ENCODE peak calls at places on chromosome 13, in nine cellular contexts. H, K, S, Z, I, C, Y, U and G are unnamed samples.

GRCh38 chr13:93226623-93227279 is at the start of gene GPC6:
- DNase-seq in Y (peak), I (no peak), U (no peak), Z (peak), H (peak), S (peak), C (no peak), K (peak), G (no peak)

GRCh38 chr13:59665736-59666135 is 498.0 kb downstream of the DIAPH3 start:
- DNase-seq in I (no peak), Z (no peak), S (no peak), Y (no peak), K (no peak), U (no peak), H (no peak), C (no peak), G (no peak)

GRCh38 chr13:46315036-46315435 is 72.0 kb downstream of the RUBCNL start:
- DNase-seq in S (no peak), Y (no peak), Z (no peak), H (no peak), U (no peak), I (no peak), C (no peak), K (no peak), G (no peak)

GRCh38 chr13:22403144-22403543 is 732.3 kb downstream of the FGF9 start:
- DNase-seq in S (no peak), H (no peak), K (no peak), I (no peak), C (no peak), Y (no peak), U (no peak), Z (no peak), G (no peak)

GRCh38 chr13:68199271-68199670 is 969.1 kb upstream of the PCDH9 start:
- DNase-seq in I (no peak), Z (no peak), S (no peak), Y (no peak), C (no peak), U (no peak), H (no peak), K (no peak), G (no peak)

GRCh38 chr13:70357031-70357430 is 248.8 kb upstream of the KLHL1 start:
- DNase-seq in H (no peak), K (no peak), S (no peak), C (no peak), Z (no peak), U (no peak), Y (no peak), I (no peak), G (no peak)

GRCh38 chr13:73325351-73326214 is 266.8 kb downstream of the KLF5 start:
- DNase-seq in H (no peak), I (no peak), Y (peak), S (peak), C (no peak), U (no peak), Z (no peak), K (no peak), G (no peak)

GRCh38 chr13:40534456-40534855 is 132.0 kb downstream of the FOXO1 start:
- DNase-seq in S (no peak), Y (peak), C (no peak), H (no peak), K (peak), U (no peak), I (no peak), Z (no peak), G (no peak)

GRCh38 chr13:66425741-66426140 is 804.4 kb downstream of the PCDH9 start:
- DNase-seq in Y (peak), K (no peak), I (no peak), C (no peak), S (peak), U (no peak), Z (no peak), H (no peak), G (no peak)

GRCh38 chr13:80305737-80306136 is 35.2 kb downstream of the SPRY2 start:
- DNase-seq in U (no peak), C (no peak), Y (no peak), H (no peak), S (no peak), I (no peak), K (no peak), Z (no peak), G (no peak)

GRCh38 chr13:34671136-34671535 is 270.9 kb upstream of the NBEA start:
- DNase-seq in C (no peak), S (no peak), I (no peak), K (no peak), U (no peak), Z (no peak), H (no peak), Y (no peak), G (no peak)

GRCh38 chr13:84126671-84127171 is 244.4 kb upstream of the SLITRK1 start:
- DNase-seq in Z (no peak), Y (no peak), C (no peak), H (peak), U (no peak), I (no peak), S (no peak), K (peak), G (no peak)

GRCh38 chr13:110985570-110985969 is 70.7 kb upstream of the ANKRD10 start:
- DNase-seq in Y (peak), K (no peak), I (no peak), H (no peak), C (no peak), Z (no peak), U (no peak), S (no peak), G (no peak)

GRCh38 chr13:95236774-95237173 is 64.5 kb downstream of the ABCC4 start:
- DNase-seq in I (no peak), H (no peak), Z (no peak), U (no peak), C (no peak), S (no peak), K (no peak), Y (no peak), G (no peak)

GRCh38 chr13:46715363-46715762 is 81.6 kb downstream of the ESD start:
- DNase-seq in H (no peak), Z (no peak), C (no peak), S (no peak), Y (no peak), U (no peak), K (peak), I (no peak), G (no peak)

GRCh38 chr13:85497652-85498051 is 301.6 kb downstream of the SLITRK6 start:
- DNase-seq in S (peak), C (no peak), Y (peak), H (no peak), K (no peak), Z (no peak), I (no peak), U (no peak), G (no peak)

GRCh38 chr13:23808803-23809202 is 80.4 kb downstream of the MIPEP start:
- DNase-seq in S (no peak), K (no peak), H (no peak), Z (no peak), C (no peak), I (no peak), Y (no peak), U (no peak), G (no peak)

GRCh38 chr13:76148926-76149325 is 512.8 kb downstream of the LMO7 start:
- DNase-seq in Z (peak), S (peak), I (no peak), Y (peak), H (no peak), K (no peak), U (no peak), C (no peak), G (no peak)

GRCh38 chr13:47004022-47004421 is 107.2 kb upstream of the HTR2A start:
- DNase-seq in H (no peak), U (no peak), C (no peak), S (peak), I (no peak), K (no peak), Z (no peak), Y (peak), G (no peak)

GRCh38 chr13:110528911-110529310 is 32.6 kb downstream of the RAB20 start:
- DNase-seq in C (no peak), K (no peak), U (no peak), H (no peak), Y (no peak), Z (peak), S (no peak), I (no peak), G (no peak)

GRCh38 chr13:89455741-89456140 is 1784.6 kb downstream of the SLITRK5 start:
- DNase-seq in U (no peak), Z (no peak), K (no peak), Y (no peak), H (no peak), I (no peak), S (no peak), C (no peak), G (no peak)

GRCh38 chr13:108102771-108103170 is 112.6 kb downstream of the LIG4 start:
- DNase-seq in S (no peak), U (no peak), H (no peak), I (no peak), K (no peak), C (no peak), Y (no peak), Z (no peak), G (no peak)

GRCh38 chr13:21949818-21950429 is 279.1 kb downstream of the FGF9 start:
- DNase-seq in S (no peak), H (no peak), Y (no peak), C (no peak), I (no peak), Z (no peak), U (no peak), K (peak), G (no peak)

GRCh38 chr13:46672338-46673090 is 119.5 kb downstream of the LRCH1 start:
- DNase-seq in U (peak), K (no peak), C (no peak), S (no peak), Y (no peak), I (no peak), Z (no peak), H (no peak), G (no peak)

GRCh38 chr13:36461472-36461871 is 29.2 kb downstream of the CCNA1 start:
- DNase-seq in Y (no peak), S (no peak), Z (no peak), K (no peak), U (no peak), I (no peak), C (no peak), H (no peak), G (no peak)

GRCh38 chr13:22926176-22927007 is 254.4 kb upstream of the SGCG start:
- DNase-seq in I (no peak), Z (peak), Y (peak), U (no peak), K (peak), C (no peak), S (no peak), H (no peak), G (no peak)

GRCh38 chr13:107202371-107203023 is 634.6 kb upstream of the ARGLU1 start:
- DNase-seq in S (peak), Y (no peak), C (no peak), I (no peak), Z (no peak), K (no peak), U (no peak), H (no peak), G (no peak)

GRCh38 chr13:30805603-30806011 is 70.3 kb downstream of the ALOX5AP start:
- DNase-seq in C (no peak), I (no peak), Z (no peak), Y (no peak), K (no peak), U (no peak), S (no peak), H (no peak), G (no peak)